ENCODE peak calls at places on chromosomes 4 and X, in eight cellular contexts. I is activated CD8-positive, alpha-beta memory T cell treated with anti-CD3 and anti-CD28 coated beads for 48 hours; Z is HS-5; F is cardiac fibroblast; R is glutamatergic neuron; Q is uterus; E is WTC11; O is erythroblast. D is an unnamed sample.

GRCh38 chrX:53073115-53073581 is 9.0 kb upstream of the TSPYL2 start:
- DNase-seq in I (no peak), Z (no peak), F (no peak), R (peak; percentile 34), Q (no peak), E (no peak), O (no peak), D (no peak)

GRCh38 chr4:130896920-130897319 is 1801.0 kb downstream of the C4orf33 start:
- DNase-seq in I (no peak), Z (no peak), F (no peak), R (no peak), Q (no peak), E (no peak), O (no peak), D (no peak)

GRCh38 chr4:168474660-168475320 is 5.5 kb downstream of the DDX60L start:
- DNase-seq in I (no peak), Z (no peak), F (no peak), R (no peak), Q (no peak), E (no peak), O (no peak), D (no peak)

GRCh38 chr4:109278594-109279031 is 23.8 kb downstream of the COL25A1 start:
- DNase-seq in I (no peak), Z (no peak), F (no peak), R (no peak), Q (no peak), E (no peak), O (no peak), D (no peak)

GRCh38 chr4:25900901-25901500 is 13.0 kb upstream of the SMIM20 start:
- DNase-seq in I (no peak), Z (no peak), F (no peak), R (no peak), Q (no peak), E (no peak), O (no peak), D (no peak)

GRCh38 chrX:100687128-100687527 is 43.1 kb downstream of the SRPX2 start:
- DNase-seq in I (no peak), Z (no peak), F (no peak), R (no peak), Q (peak; percentile 26), E (no peak), O (peak; percentile 1), D (no peak)

GRCh38 chr4:24700118-24700517 is 95.3 kb upstream of the SOD3 start:
- DNase-seq in I (no peak), Z (no peak), F (no peak), R (no peak), Q (no peak), E (no peak), O (no peak), D (no peak)

GRCh38 chr4:142407569-142407968 is 438.5 kb downstream of the INPP4B start:
- DNase-seq in I (no peak), Z (no peak), F (peak; percentile 16), R (no peak), Q (no peak), E (no peak), O (no peak), D (no peak)

GRCh38 chrX:17464196-17464595 is 89.2 kb downstream of the NHS start:
- DNase-seq in I (no peak), Z (no peak), F (no peak), R (no peak), Q (no peak), E (no peak), O (no peak), D (no peak)

GRCh38 chr4:158873795-158874359 is 105.1 kb downstream of the FNIP2 start:
- DNase-seq in I (no peak), Z (peak; percentile 93), F (peak; percentile 55), R (no peak), Q (no peak), E (no peak), O (peak; percentile 46), D (peak; percentile 88)